ENCODE peak calls at places on chromosome 5, in eight cellular contexts. One of them, this sample, is unnamed.

GRCh38 chr5:160020266-160020770 is 11.4 kb downstream of the TTC1 start:
- DNase-seq in CD8-positive, alpha-beta memory T cell: no peak
- DNase-seq in iris pigment epithelial cell: peak; percentile 49
- DNase-seq in HCEC 1CT: no peak
- DNase-seq in mucosa of gallbladder: no peak
- DNase-seq in occipital lobe: no peak
- DNase-seq in endothelial cell: peak; percentile 5
- DNase-seq in KBM-7: no peak
- DNase-seq in this sample: no peak

GRCh38 chr5:4976918-4977317 is 163.2 kb upstream of the ADAMTS16 start:
- DNase-seq in CD8-positive, alpha-beta memory T cell: no peak
- DNase-seq in iris pigment epithelial cell: no peak
- DNase-seq in HCEC 1CT: no peak
- DNase-seq in mucosa of gallbladder: no peak
- DNase-seq in occipital lobe: no peak
- DNase-seq in endothelial cell: no peak
- DNase-seq in KBM-7: no peak
- DNase-seq in this sample: no peak

GRCh38 chr5:80114856-80115255 is 79.7 kb downstream of the THBS4 start:
- DNase-seq in CD8-positive, alpha-beta memory T cell: no peak
- DNase-seq in iris pigment epithelial cell: no peak
- DNase-seq in HCEC 1CT: no peak
- DNase-seq in mucosa of gallbladder: peak; percentile 33
- DNase-seq in occipital lobe: no peak
- DNase-seq in endothelial cell: no peak
- DNase-seq in KBM-7: no peak
- DNase-seq in this sample: no peak

GRCh38 chr5:174344335-174344734 is 298.8 kb downstream of the NSG2 start:
- DNase-seq in CD8-positive, alpha-beta memory T cell: no peak
- DNase-seq in iris pigment epithelial cell: no peak
- DNase-seq in HCEC 1CT: no peak
- DNase-seq in mucosa of gallbladder: no peak
- DNase-seq in occipital lobe: no peak
- DNase-seq in endothelial cell: no peak
- DNase-seq in KBM-7: no peak
- DNase-seq in this sample: no peak

GRCh38 chr5:113166285-113166684 is 189.7 kb downstream of the DCP2 start:
- DNase-seq in CD8-positive, alpha-beta memory T cell: no peak
- DNase-seq in iris pigment epithelial cell: peak; percentile 59
- DNase-seq in HCEC 1CT: peak; percentile 89
- DNase-seq in mucosa of gallbladder: no peak
- DNase-seq in occipital lobe: no peak
- DNase-seq in endothelial cell: no peak
- DNase-seq in KBM-7: no peak
- DNase-seq in this sample: no peak

GRCh38 chr5:57412010-57412409 is 70.6 kb downstream of the ACTBL2 start:
- DNase-seq in CD8-positive, alpha-beta memory T cell: no peak
- DNase-seq in iris pigment epithelial cell: peak; percentile 82
- DNase-seq in HCEC 1CT: peak; percentile 40
- DNase-seq in mucosa of gallbladder: no peak
- DNase-seq in occipital lobe: no peak
- DNase-seq in endothelial cell: no peak
- DNase-seq in KBM-7: no peak
- DNase-seq in this sample: no peak

GRCh38 chr5:10018670-10019069 is 231.0 kb downstream of the ATPSCKMT start:
- DNase-seq in CD8-positive, alpha-beta memory T cell: no peak
- DNase-seq in iris pigment epithelial cell: peak; percentile 87
- DNase-seq in HCEC 1CT: peak; percentile 67
- DNase-seq in mucosa of gallbladder: no peak
- DNase-seq in occipital lobe: no peak
- DNase-seq in endothelial cell: no peak
- DNase-seq in KBM-7: no peak
- DNase-seq in this sample: no peak

GRCh38 chr5:111158105-111158744 is 66.0 kb upstream of the CAMK4 start:
- DNase-seq in CD8-positive, alpha-beta memory T cell: peak; percentile 61
- DNase-seq in iris pigment epithelial cell: peak; percentile 82
- DNase-seq in HCEC 1CT: peak; percentile 58
- DNase-seq in mucosa of gallbladder: peak; percentile 82
- DNase-seq in occipital lobe: peak; percentile 38
- DNase-seq in endothelial cell: peak; percentile 82
- DNase-seq in KBM-7: peak; percentile 70
- DNase-seq in this sample: peak; percentile 29

GRCh38 chr5:71719092-71719964 is at the start of gene CARTPT:
- DNase-seq in CD8-positive, alpha-beta memory T cell: no peak
- DNase-seq in iris pigment epithelial cell: no peak
- DNase-seq in HCEC 1CT: no peak
- DNase-seq in mucosa of gallbladder: no peak
- DNase-seq in occipital lobe: no peak
- DNase-seq in endothelial cell: peak; percentile 74
- DNase-seq in KBM-7: peak; percentile 50
- DNase-seq in this sample: no peak

GRCh38 chr5:144583493-144584154 is 413.0 kb downstream of the KCTD16 start:
- DNase-seq in CD8-positive, alpha-beta memory T cell: no peak
- DNase-seq in iris pigment epithelial cell: no peak
- DNase-seq in HCEC 1CT: no peak
- DNase-seq in mucosa of gallbladder: no peak
- DNase-seq in occipital lobe: no peak
- DNase-seq in endothelial cell: no peak
- DNase-seq in KBM-7: no peak
- DNase-seq in this sample: no peak

GRCh38 chr5:67063791-67064190 is 132.8 kb downstream of the CD180 start:
- DNase-seq in CD8-positive, alpha-beta memory T cell: no peak
- DNase-seq in iris pigment epithelial cell: peak; percentile 92
- DNase-seq in HCEC 1CT: peak; percentile 64
- DNase-seq in mucosa of gallbladder: no peak
- DNase-seq in occipital lobe: no peak
- DNase-seq in endothelial cell: no peak
- DNase-seq in KBM-7: no peak
- DNase-seq in this sample: no peak

GRCh38 chr5:113427871-113428574 is 6.8 kb downstream of the TSSK1B start:
- DNase-seq in CD8-positive, alpha-beta memory T cell: no peak
- DNase-seq in iris pigment epithelial cell: no peak
- DNase-seq in HCEC 1CT: no peak
- DNase-seq in mucosa of gallbladder: no peak
- DNase-seq in occipital lobe: no peak
- DNase-seq in endothelial cell: no peak
- DNase-seq in KBM-7: no peak
- DNase-seq in this sample: no peak

GRCh38 chr5:38029431-38030065 is 189.7 kb upstream of the GDNF start:
- DNase-seq in CD8-positive, alpha-beta memory T cell: no peak
- DNase-seq in iris pigment epithelial cell: no peak
- DNase-seq in HCEC 1CT: no peak
- DNase-seq in mucosa of gallbladder: no peak
- DNase-seq in occipital lobe: no peak
- DNase-seq in endothelial cell: no peak
- DNase-seq in KBM-7: no peak
- DNase-seq in this sample: no peak

GRCh38 chr5:17113174-17113941 is 104.1 kb upstream of the BASP1 start:
- DNase-seq in CD8-positive, alpha-beta memory T cell: no peak
- DNase-seq in iris pigment epithelial cell: peak; percentile 96
- DNase-seq in HCEC 1CT: peak; percentile 43
- DNase-seq in mucosa of gallbladder: no peak
- DNase-seq in occipital lobe: no peak
- DNase-seq in endothelial cell: no peak
- DNase-seq in KBM-7: no peak
- DNase-seq in this sample: no peak

GRCh38 chr5:36607114-36607561 is 732 bp downstream of the SLC1A3 start:
- DNase-seq in CD8-positive, alpha-beta memory T cell: no peak
- DNase-seq in iris pigment epithelial cell: peak; percentile 50
- DNase-seq in HCEC 1CT: peak; percentile 27
- DNase-seq in mucosa of gallbladder: no peak
- DNase-seq in occipital lobe: no peak
- DNase-seq in endothelial cell: peak; percentile 35
- DNase-seq in KBM-7: no peak
- DNase-seq in this sample: no peak

GRCh38 chr5:114185274-114185673 is 176.6 kb upstream of the KCNN2 start:
- DNase-seq in CD8-positive, alpha-beta memory T cell: no peak
- DNase-seq in iris pigment epithelial cell: peak; percentile 28
- DNase-seq in HCEC 1CT: no peak
- DNase-seq in mucosa of gallbladder: no peak
- DNase-seq in occipital lobe: no peak
- DNase-seq in endothelial cell: no peak
- DNase-seq in KBM-7: no peak
- DNase-seq in this sample: no peak

GRCh38 chr5:51475628-51476027 is 92.4 kb downstream of the ISL1 start:
- DNase-seq in CD8-positive, alpha-beta memory T cell: no peak
- DNase-seq in iris pigment epithelial cell: no peak
- DNase-seq in HCEC 1CT: no peak
- DNase-seq in mucosa of gallbladder: no peak
- DNase-seq in occipital lobe: no peak
- DNase-seq in endothelial cell: no peak
- DNase-seq in KBM-7: no peak
- DNase-seq in this sample: no peak

GRCh38 chr5:111364992-111365391 is 140.8 kb downstream of the CAMK4 start:
- DNase-seq in CD8-positive, alpha-beta memory T cell: no peak
- DNase-seq in iris pigment epithelial cell: peak; percentile 12
- DNase-seq in HCEC 1CT: no peak
- DNase-seq in mucosa of gallbladder: no peak
- DNase-seq in occipital lobe: no peak
- DNase-seq in endothelial cell: no peak
- DNase-seq in KBM-7: no peak
- DNase-seq in this sample: no peak

GRCh38 chr5:41835625-41836024 is 34.6 kb downstream of the OXCT1 start:
- DNase-seq in CD8-positive, alpha-beta memory T cell: no peak
- DNase-seq in iris pigment epithelial cell: peak; percentile 89
- DNase-seq in HCEC 1CT: peak; percentile 76
- DNase-seq in mucosa of gallbladder: peak; percentile 36
- DNase-seq in occipital lobe: peak; percentile 48
- DNase-seq in endothelial cell: no peak
- DNase-seq in KBM-7: no peak
- DNase-seq in this sample: no peak

GRCh38 chr5:68381060-68381459 is 165.5 kb downstream of the PIK3R1 start:
- DNase-seq in CD8-positive, alpha-beta memory T cell: no peak
- DNase-seq in iris pigment epithelial cell: no peak
- DNase-seq in HCEC 1CT: no peak
- DNase-seq in mucosa of gallbladder: peak; percentile 1
- DNase-seq in occipital lobe: no peak
- DNase-seq in endothelial cell: no peak
- DNase-seq in KBM-7: no peak
- DNase-seq in this sample: no peak

GRCh38 chr5:30446456-30446855 is 747.0 kb upstream of the CDH6 start:
- DNase-seq in CD8-positive, alpha-beta memory T cell: no peak
- DNase-seq in iris pigment epithelial cell: no peak
- DNase-seq in HCEC 1CT: no peak
- DNase-seq in mucosa of gallbladder: no peak
- DNase-seq in occipital lobe: no peak
- DNase-seq in endothelial cell: no peak
- DNase-seq in KBM-7: no peak
- DNase-seq in this sample: no peak

GRCh38 chr5:88687253-88687955 is 195.6 kb downstream of the MEF2C start:
- DNase-seq in CD8-positive, alpha-beta memory T cell: no peak
- DNase-seq in iris pigment epithelial cell: no peak
- DNase-seq in HCEC 1CT: no peak
- DNase-seq in mucosa of gallbladder: no peak
- DNase-seq in occipital lobe: peak; percentile 61
- DNase-seq in endothelial cell: no peak
- DNase-seq in KBM-7: no peak
- DNase-seq in this sample: no peak

GRCh38 chr5:54455413-54456157 is at the start of gene HSPB3:
- DNase-seq in CD8-positive, alpha-beta memory T cell: no peak
- DNase-seq in iris pigment epithelial cell: no peak
- DNase-seq in HCEC 1CT: peak; percentile 32
- DNase-seq in mucosa of gallbladder: no peak
- DNase-seq in occipital lobe: peak; percentile 56
- DNase-seq in endothelial cell: no peak
- DNase-seq in KBM-7: no peak
- DNase-seq in this sample: no peak

GRCh38 chr5:113255579-113256210 is 179.1 kb downstream of the TSSK1B start:
- DNase-seq in CD8-positive, alpha-beta memory T cell: no peak
- DNase-seq in iris pigment epithelial cell: peak; percentile 76
- DNase-seq in HCEC 1CT: peak; percentile 34
- DNase-seq in mucosa of gallbladder: no peak
- DNase-seq in occipital lobe: no peak
- DNase-seq in endothelial cell: no peak
- DNase-seq in KBM-7: no peak
- DNase-seq in this sample: no peak

GRCh38 chr5:54361683-54362411 is 51.5 kb upstream of the ARL15 start:
- DNase-seq in CD8-positive, alpha-beta memory T cell: no peak
- DNase-seq in iris pigment epithelial cell: no peak
- DNase-seq in HCEC 1CT: no peak
- DNase-seq in mucosa of gallbladder: no peak
- DNase-seq in occipital lobe: no peak
- DNase-seq in endothelial cell: no peak
- DNase-seq in KBM-7: no peak
- DNase-seq in this sample: no peak

GRCh38 chr5:78500028-78500427 is 139.6 kb downstream of the SCAMP1 start:
- DNase-seq in CD8-positive, alpha-beta memory T cell: no peak
- DNase-seq in iris pigment epithelial cell: no peak
- DNase-seq in HCEC 1CT: no peak
- DNase-seq in mucosa of gallbladder: no peak
- DNase-seq in occipital lobe: no peak
- DNase-seq in endothelial cell: no peak
- DNase-seq in KBM-7: no peak
- DNase-seq in this sample: no peak

GRCh38 chr5:30100929-30101328 is 1092.6 kb upstream of the CDH6 start:
- DNase-seq in CD8-positive, alpha-beta memory T cell: no peak
- DNase-seq in iris pigment epithelial cell: peak; percentile 5
- DNase-seq in HCEC 1CT: no peak
- DNase-seq in mucosa of gallbladder: no peak
- DNase-seq in occipital lobe: no peak
- DNase-seq in endothelial cell: no peak
- DNase-seq in KBM-7: no peak
- DNase-seq in this sample: no peak

GRCh38 chr5:32504923-32505596 is 60.5 kb upstream of the ZFR start:
- DNase-seq in CD8-positive, alpha-beta memory T cell: no peak
- DNase-seq in iris pigment epithelial cell: peak; percentile 91
- DNase-seq in HCEC 1CT: peak; percentile 90
- DNase-seq in mucosa of gallbladder: peak; percentile 57
- DNase-seq in occipital lobe: peak; percentile 76
- DNase-seq in endothelial cell: peak; percentile 25
- DNase-seq in KBM-7: peak; percentile 93
- DNase-seq in this sample: no peak

GRCh38 chr5:147441191-147441695 is 68.6 kb downstream of the DPYSL3 start:
- DNase-seq in CD8-positive, alpha-beta memory T cell: no peak
- DNase-seq in iris pigment epithelial cell: no peak
- DNase-seq in HCEC 1CT: no peak
- DNase-seq in mucosa of gallbladder: no peak
- DNase-seq in occipital lobe: no peak
- DNase-seq in endothelial cell: no peak
- DNase-seq in KBM-7: no peak
- DNase-seq in this sample: no peak

GRCh38 chr5:120405923-120406322 is 58.2 kb upstream of the PRR16 start:
- DNase-seq in CD8-positive, alpha-beta memory T cell: no peak
- DNase-seq in iris pigment epithelial cell: peak; percentile 89
- DNase-seq in HCEC 1CT: peak; percentile 97
- DNase-seq in mucosa of gallbladder: no peak
- DNase-seq in occipital lobe: no peak
- DNase-seq in endothelial cell: no peak
- DNase-seq in KBM-7: no peak
- DNase-seq in this sample: no peak

GRCh38 chr5:35990941-35991592 is at the start of gene UGT3A1:
- DNase-seq in CD8-positive, alpha-beta memory T cell: no peak
- DNase-seq in iris pigment epithelial cell: no peak
- DNase-seq in HCEC 1CT: no peak
- DNase-seq in mucosa of gallbladder: no peak
- DNase-seq in occipital lobe: no peak
- DNase-seq in endothelial cell: peak; percentile 25
- DNase-seq in KBM-7: no peak
- DNase-seq in this sample: no peak

GRCh38 chr5:76855961-76856360 is 6.1 kb downstream of the S100Z start:
- DNase-seq in CD8-positive, alpha-beta memory T cell: peak; percentile 14
- DNase-seq in iris pigment epithelial cell: no peak
- DNase-seq in HCEC 1CT: no peak
- DNase-seq in mucosa of gallbladder: no peak
- DNase-seq in occipital lobe: no peak
- DNase-seq in endothelial cell: no peak
- DNase-seq in KBM-7: peak; percentile 96
- DNase-seq in this sample: peak; percentile 18

GRCh38 chr5:1315709-1316587 is 21.1 kb upstream of the TERT start:
- DNase-seq in CD8-positive, alpha-beta memory T cell: peak; percentile 62
- DNase-seq in iris pigment epithelial cell: no peak
- DNase-seq in HCEC 1CT: no peak
- DNase-seq in mucosa of gallbladder: peak; percentile 85
- DNase-seq in occipital lobe: no peak
- DNase-seq in endothelial cell: no peak
- DNase-seq in KBM-7: no peak
- DNase-seq in this sample: peak; percentile 44

GRCh38 chr5:169328401-169328800 is 27.5 kb upstream of the SLIT3 start:
- DNase-seq in CD8-positive, alpha-beta memory T cell: no peak
- DNase-seq in iris pigment epithelial cell: no peak
- DNase-seq in HCEC 1CT: no peak
- DNase-seq in mucosa of gallbladder: no peak
- DNase-seq in occipital lobe: no peak
- DNase-seq in endothelial cell: no peak
- DNase-seq in KBM-7: no peak
- DNase-seq in this sample: no peak